ENCODE peak calls at places on chromosomes 3 and 15, in seven cellular contexts. S is AG09309, G is psoas muscle, X is neural progenitor cell, I is ascending aorta, H is brain microvascular endothelial cell, N is fibroblast of the aortic adventitia. E is an unnamed sample.

GRCh38 chr15:34655198-34655770 is 71.8 kb upstream of the GOLGA8B start:
- DNase-seq in S (no peak), H (no peak), G (no peak), I (no peak), X (no peak), N (no peak), E (no peak)

GRCh38 chr3:181683563-181683962 is 28.2 kb upstream of the SOX2 start:
- DNase-seq in G (no peak), S (no peak), H (no peak), I (no peak), N (no peak), X (no peak), E (no peak)

GRCh38 chr3:108118038-108118727 is 27.4 kb upstream of the CD47 start:
- DNase-seq in G (no peak), H (no peak), X (no peak), I (no peak), S (no peak), N (no peak), E (no peak)

GRCh38 chr3:187293977-187294376 is 2.4 kb upstream of the MASP1 start:
- DNase-seq in H (no peak), S (no peak), G (no peak), N (no peak), X (no peak), I (no peak), E (no peak)

GRCh38 chr15:71333839-71334238 is 218.6 kb downstream of the THSD4 start:
- DNase-seq in G (no peak), N (peak; percentile 77), S (peak; percentile 33), H (peak; percentile 79), I (no peak), X (no peak), E (no peak)

GRCh38 chr15:68783226-68784054 is 37.3 kb downstream of the ANP32A start:
- DNase-seq in S (no peak), G (no peak), X (peak; percentile 53), H (no peak), I (no peak), N (no peak), E (no peak)

GRCh38 chr15:81054236-81054635 is 53.5 kb downstream of the TLNRD1 start:
- DNase-seq in I (no peak), H (no peak), N (peak; percentile 24), X (no peak), S (peak; percentile 89), G (no peak), E (peak; percentile 93)

GRCh38 chr3:122104515-122105194 is 49.5 kb downstream of the CD86 start:
- DNase-seq in I (no peak), H (no peak), X (no peak), G (no peak), S (no peak), N (no peak), E (no peak)

GRCh38 chr3:30504939-30505338 is 101.5 kb upstream of the TGFBR2 start:
- DNase-seq in X (no peak), N (no peak), H (no peak), G (no peak), S (no peak), I (no peak), E (no peak)

GRCh38 chr15:98800437-98801233 is 152.3 kb downstream of the IGF1R start:
- DNase-seq in X (peak; percentile 76), S (peak; percentile 68), G (peak; percentile 58), N (peak; percentile 96), I (no peak), H (peak; percentile 74), E (peak; percentile 71)

GRCh38 chr3:106765342-106765741 is 611.9 kb upstream of the CCDC54 start:
- DNase-seq in G (no peak), N (peak; percentile 97), S (peak; percentile 81), I (no peak), H (peak; percentile 93), X (no peak), E (peak; percentile 68)

GRCh38 chr3:177035678-177036077 is 161.6 kb downstream of the TBL1XR1 start:
- DNase-seq in X (no peak), G (no peak), I (no peak), H (no peak), N (no peak), S (no peak), E (no peak)

GRCh38 chr3:81716870-81717509 is 44.5 kb downstream of the GBE1 start:
- DNase-seq in S (peak; percentile 49), H (no peak), I (no peak), G (no peak), X (no peak), N (peak; percentile 79), E (no peak)

GRCh38 chr3:151625057-151625456 is 108.7 kb upstream of the AADACL2 start:
- DNase-seq in H (no peak), N (peak; percentile 16), I (no peak), G (no peak), S (no peak), X (no peak), E (no peak)

GRCh38 chr15:80153900-80154299 is 1.1 kb downstream of the FAH start:
- DNase-seq in X (no peak), G (peak; percentile 69), S (no peak), N (no peak), I (no peak), H (no peak), E (no peak)

GRCh38 chr15:66721501-66721937 is 19.5 kb downstream of the SMAD6 start:
- DNase-seq in I (no peak), H (peak; percentile 28), G (no peak), S (no peak), X (no peak), N (no peak), E (no peak)

GRCh38 chr15:69060041-69060481 is 45.6 kb downstream of the NOX5 start:
- DNase-seq in H (no peak), N (no peak), G (peak; percentile 85), I (no peak), X (peak; percentile 40), S (no peak), E (no peak)

DNA sequence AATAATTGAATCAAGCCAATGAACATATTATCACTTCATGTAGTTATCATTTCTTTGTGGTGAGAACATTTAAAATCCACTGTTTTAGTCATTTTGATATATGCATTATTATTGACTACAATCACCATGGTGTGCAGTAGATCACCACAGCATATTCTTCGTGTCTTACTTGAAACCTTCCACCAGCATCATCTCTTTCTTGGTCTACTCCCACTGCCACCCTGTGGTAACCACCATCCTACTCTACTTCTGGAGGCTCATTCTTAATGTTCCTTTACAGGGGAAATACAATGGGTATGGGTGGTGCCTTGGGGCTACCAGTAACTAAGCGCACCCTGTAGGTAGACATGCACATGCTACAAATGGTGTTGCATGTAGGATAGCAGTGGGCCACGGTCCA is 25.4 kb downstream of the PXK start:
- DNase-seq in G (no peak), I (no peak), S (no peak), X (no peak), H (no peak), N (no peak), E (no peak)
- TF ChIP-seq CTCF in G (no peak), I (no peak), S (no peak), X (no peak), H (no peak), N (no peak), E (no peak)

GRCh38 chr3:113897373-113897777 is 50.4 kb upstream of the ZDHHC23 start:
- DNase-seq in X (no peak), H (no peak), S (no peak), N (no peak), G (no peak), I (no peak), E (no peak)
- H3K4me3 ChIP-seq in X (no peak overlapping the region), H (no peak overlapping the region), S (no peak overlapping the region), N (peak overlapping the region; percentile 20), G (peak overlapping the region; percentile 36), I (peak overlapping the region; percentile 1), E (no peak overlapping the region)

DNA sequence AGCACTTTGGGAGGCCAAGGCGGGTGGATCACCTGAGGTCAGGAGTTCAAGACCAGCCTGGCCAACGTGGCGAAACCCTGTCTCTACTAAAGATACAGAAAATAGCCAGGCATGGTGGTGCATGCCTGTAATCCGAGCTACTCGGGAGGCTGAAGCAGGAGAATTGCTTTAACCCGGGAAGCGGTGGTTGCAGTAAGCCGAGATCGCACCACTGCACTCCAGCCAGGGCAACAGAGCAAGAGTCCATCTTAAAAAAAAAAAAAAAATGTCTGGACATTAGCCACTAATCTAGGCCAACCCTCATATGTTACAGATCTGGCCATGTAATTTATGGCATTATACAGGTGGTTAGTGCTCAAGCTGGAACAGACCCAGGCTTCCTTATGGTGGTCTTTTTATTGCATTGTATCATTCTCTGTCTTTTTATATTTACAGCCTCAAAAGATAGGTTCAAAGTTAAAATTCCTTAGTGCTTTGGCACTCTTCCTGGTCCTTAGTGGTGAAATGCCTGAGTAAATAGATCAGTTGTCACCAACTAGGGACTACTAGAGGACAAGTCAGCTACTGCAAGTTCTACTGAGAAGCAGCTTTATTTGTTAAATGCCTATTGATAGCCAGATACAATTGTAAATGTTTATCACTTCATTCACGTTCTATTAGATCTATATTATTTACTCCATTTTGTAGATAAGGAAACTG is 16.0 kb downstream of the STARD9 start:
- DNase-seq in S (no peak), H (peak; percentile 25), N (peak; percentile 45), G (no peak), X (no peak), I (no peak), E (peak; percentile 49)
- TF ChIP-seq CTCF in S (peak; percentile 35), H (peak; percentile 23), N (peak; percentile 22), G (peak; percentile 23), X (peak; percentile 40), I (peak; percentile 36), E (peak; percentile 36)

GRCh38 chr3:48435774-48436476 is 4.0 kb downstream of the CCDC51 start:
- DNase-seq in S (peak; percentile 32), N (peak; percentile 85), X (peak; percentile 91), I (no peak), G (peak; percentile 89), H (peak; percentile 76), E (peak; percentile 73)
- H3K4me3 ChIP-seq in S (no peak overlapping the region), N (no peak overlapping the region), X (no peak overlapping the region), I (no peak overlapping the region), G (no peak overlapping the region), H (no peak overlapping the region), E (no peak overlapping the region)

GRCh38 chr3:44624696-44625528 is at the start of gene ZNF197:
- DNase-seq in X (peak; percentile 96), G (peak; percentile 92), N (peak; percentile 93), I (peak; percentile 12), S (peak; percentile 52), H (peak; percentile 83), E (peak; percentile 71)
- TF ChIP-seq CTCF in X (peak; percentile 30), G (peak; percentile 9), N (peak; percentile 17), I (no peak), S (no peak), H (peak; percentile 11), E (no peak)

DNA sequence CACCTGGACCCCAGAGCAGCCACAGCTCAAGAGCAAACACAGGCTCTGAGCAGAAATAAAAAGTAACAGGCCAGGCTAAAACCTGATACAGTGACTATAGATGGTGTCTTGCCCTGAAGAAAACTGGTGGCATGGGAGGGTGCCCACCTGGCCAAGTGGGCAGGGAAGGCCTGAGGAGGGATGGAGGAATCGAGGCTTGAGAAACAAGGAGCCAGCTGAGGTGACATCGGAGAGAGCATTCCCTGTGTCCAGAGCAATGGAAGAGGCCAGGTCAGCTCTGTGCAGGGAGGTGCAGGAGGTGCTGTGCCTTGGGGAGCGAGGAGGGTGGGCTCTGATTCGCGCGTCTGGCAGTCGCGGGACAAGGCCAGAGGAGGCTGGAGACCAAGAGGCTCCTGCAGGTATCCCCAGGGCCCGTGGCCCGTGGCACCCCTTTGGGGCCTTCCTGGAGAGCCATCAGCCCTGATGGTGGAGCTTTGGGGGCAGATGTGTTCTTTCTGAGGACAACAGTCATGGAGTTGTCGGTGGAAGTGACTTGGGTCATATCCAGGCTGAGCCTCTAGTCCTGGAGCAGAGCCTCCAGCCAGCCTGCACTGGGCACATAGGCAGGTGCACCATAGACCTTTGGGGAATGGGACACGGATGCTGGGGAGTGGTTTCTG is 56.1 kb downstream of the PLXNA1 start:
- DNase-seq in S (no peak), X (no peak), I (no peak), G (peak; percentile 49), N (no peak), H (no peak), E (no peak)
- H3K4me3 ChIP-seq in S (no peak overlapping the region), X (no peak overlapping the region), I (no peak overlapping the region), G (no peak overlapping the region), N (no peak overlapping the region), H (no peak overlapping the region), E (no peak overlapping the region)

GRCh38 chr3:15243822-15244482 is 37.9 kb downstream of the CAPN7 start:
- DNase-seq in H (no peak), N (no peak), G (no peak), X (no peak), S (no peak), I (no peak), E (no peak)
- TF ChIP-seq CTCF in H (no peak), N (no peak), G (no peak), X (no peak), S (no peak), I (no peak), E (no peak)

E was measured in astrocyte of the cerebellum.